ENCODE peak calls at places on chromosomes 3 and 15, in seven cellular contexts. One of them, this sample, is unnamed.

GRCh38 chr3:193830791-193831191 is 237.8 kb downstream of the OPA1 start:
- DNase-seq in HepG2: no peak
- DNase-seq in K562: no peak
- DNase-seq in SK-N-SH: no peak
- DNase-seq in H1: no peak
- DNase-seq in HCT116: no peak
- DNase-seq in GM12878: no peak
- DNase-seq in this sample: no peak

GRCh38 chr15:57505056-57505713 is 86.5 kb upstream of the MYZAP start:
- DNase-seq in HCT116: no peak
- DNase-seq in HepG2: peak; percentile 19
- DNase-seq in GM12878: no peak
- DNase-seq in H1: no peak
- DNase-seq in SK-N-SH: no peak
- DNase-seq in K562: no peak
- DNase-seq in this sample: no peak

GRCh38 chr3:15616053-15616452 is 14.5 kb downstream of the BTD start:
- DNase-seq in K562: no peak
- DNase-seq in SK-N-SH: no peak
- DNase-seq in HCT116: no peak
- DNase-seq in H1: no peak
- DNase-seq in GM12878: no peak
- DNase-seq in HepG2: no peak
- DNase-seq in this sample: no peak

GRCh38 chr3:38689774-38690173 is 40.3 kb upstream of the SCN5A start:
- DNase-seq in HCT116: no peak
- DNase-seq in K562: no peak
- DNase-seq in H1: no peak
- DNase-seq in SK-N-SH: no peak
- DNase-seq in GM12878: no peak
- DNase-seq in HepG2: no peak
- DNase-seq in this sample: no peak

GRCh38 chr3:58659051-58659675 is 7.4 kb downstream of the FAM3D start:
- DNase-seq in H1: peak; percentile 55
- DNase-seq in SK-N-SH: peak; percentile 36
- DNase-seq in HCT116: peak; percentile 24
- DNase-seq in GM12878: no peak
- DNase-seq in K562: peak; percentile 25
- DNase-seq in HepG2: peak; percentile 33
- DNase-seq in this sample: peak; percentile 68

GRCh38 chr15:99143655-99144610 is 39.1 kb downstream of the SYNM start:
- DNase-seq in H1: no peak
- DNase-seq in HepG2: peak; percentile 35
- DNase-seq in SK-N-SH: no peak
- DNase-seq in HCT116: no peak
- DNase-seq in K562: no peak
- DNase-seq in GM12878: no peak
- DNase-seq in this sample: peak; percentile 49

GRCh38 chr3:66483006-66483928 is 17.6 kb downstream of the LRIG1 start:
- DNase-seq in SK-N-SH: peak; percentile 16
- DNase-seq in HepG2: no peak
- DNase-seq in K562: no peak
- DNase-seq in HCT116: no peak
- DNase-seq in H1: no peak
- DNase-seq in GM12878: no peak
- DNase-seq in this sample: no peak

GRCh38 chr3:170002829-170003228 is 35.0 kb upstream of the GPR160 start:
- DNase-seq in HCT116: no peak
- DNase-seq in H1: no peak
- DNase-seq in GM12878: no peak
- DNase-seq in K562: no peak
- DNase-seq in SK-N-SH: no peak
- DNase-seq in HepG2: no peak
- DNase-seq in this sample: no peak

GRCh38 chr15:32844118-32844711 is 126.4 kb downstream of the GREM1 start:
- DNase-seq in HepG2: peak; percentile 30
- DNase-seq in K562: peak; percentile 27
- DNase-seq in SK-N-SH: peak; percentile 50
- DNase-seq in H1: no peak
- DNase-seq in GM12878: no peak
- DNase-seq in HCT116: peak; percentile 40
- DNase-seq in this sample: no peak

GRCh38 chr15:71791975-71792374 is 18.4 kb upstream of the NR2E3 start:
- DNase-seq in HepG2: no peak
- DNase-seq in SK-N-SH: no peak
- DNase-seq in H1: peak; percentile 33
- DNase-seq in K562: no peak
- DNase-seq in HCT116: no peak
- DNase-seq in GM12878: no peak
- DNase-seq in this sample: no peak

GRCh38 chr3:116148881-116149530 is 296.3 kb downstream of the LSAMP start:
- DNase-seq in GM12878: no peak
- DNase-seq in HCT116: no peak
- DNase-seq in H1: no peak
- DNase-seq in HepG2: peak; percentile 1
- DNase-seq in K562: no peak
- DNase-seq in SK-N-SH: no peak
- DNase-seq in this sample: no peak

GRCh38 chr3:18386274-18386673 is 38.9 kb downstream of the SATB1 start:
- DNase-seq in HCT116: no peak
- DNase-seq in H1: no peak
- DNase-seq in K562: no peak
- DNase-seq in GM12878: no peak
- DNase-seq in SK-N-SH: no peak
- DNase-seq in HepG2: no peak
- DNase-seq in this sample: no peak

GRCh38 chr3:18378218-18378617 is 46.9 kb downstream of the SATB1 start:
- DNase-seq in K562: no peak
- DNase-seq in H1: no peak
- DNase-seq in SK-N-SH: no peak
- DNase-seq in HepG2: no peak
- DNase-seq in HCT116: no peak
- DNase-seq in GM12878: no peak
- DNase-seq in this sample: no peak

GRCh38 chr3:18385706-18386105 is 39.4 kb downstream of the SATB1 start:
- DNase-seq in HepG2: no peak
- DNase-seq in H1: no peak
- DNase-seq in K562: no peak
- DNase-seq in GM12878: no peak
- DNase-seq in SK-N-SH: no peak
- DNase-seq in HCT116: no peak
- DNase-seq in this sample: no peak

GRCh38 chr3:18379647-18380046 is 45.5 kb downstream of the SATB1 start:
- DNase-seq in H1: no peak
- DNase-seq in GM12878: no peak
- DNase-seq in HCT116: no peak
- DNase-seq in K562: no peak
- DNase-seq in HepG2: no peak
- DNase-seq in SK-N-SH: no peak
- DNase-seq in this sample: no peak

DNA sequence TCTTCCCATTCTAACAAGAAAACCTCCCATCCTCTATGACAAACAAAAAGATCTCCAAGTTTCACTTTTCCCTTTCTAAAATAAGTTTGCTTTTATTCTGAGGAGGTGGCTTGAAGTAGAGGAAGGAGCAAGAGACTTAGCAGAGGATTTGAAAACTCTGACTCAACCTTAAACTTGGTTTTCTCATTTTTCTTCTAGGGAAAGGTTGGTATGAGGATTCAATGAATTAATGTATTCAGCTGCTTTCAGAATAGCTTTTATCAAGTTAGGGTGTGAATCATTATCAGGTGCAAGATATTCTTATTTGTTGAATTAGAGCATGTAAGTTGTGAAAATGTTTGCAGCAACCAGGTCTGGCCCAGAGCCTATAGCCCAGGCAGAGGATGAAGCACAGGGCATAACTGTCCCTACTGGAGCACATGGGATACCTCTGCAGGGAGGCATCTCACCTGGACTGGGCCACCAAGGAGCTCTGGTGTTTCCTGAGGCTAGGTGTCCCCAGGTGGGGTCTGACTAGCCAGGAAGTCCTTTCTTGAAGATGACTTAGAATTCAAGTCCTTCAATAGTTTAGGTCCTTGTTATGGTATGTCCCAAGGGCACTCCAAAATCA is 42.3 kb downstream of the SATB1 start:
- DNase-seq in K562: no peak
- DNase-seq in H1: no peak
- DNase-seq in HepG2: no peak
- DNase-seq in HCT116: no peak
- DNase-seq in GM12878: no peak
- DNase-seq in SK-N-SH: no peak
- DNase-seq in this sample: no peak
- TF ChIP-seq JUND in K562: no peak
- TF ChIP-seq JUND in H1: no peak
- TF ChIP-seq JUND in HepG2: no peak
- TF ChIP-seq JUND in HCT116: no peak
- TF ChIP-seq JUND in GM12878: no peak
- TF ChIP-seq JUND in SK-N-SH: no peak
- TF ChIP-seq JUND in this sample: no peak

GRCh38 chr3:126570103-126570541 is 11.4 kb upstream of the C3orf22 start:
- DNase-seq in GM12878: no peak
- DNase-seq in K562: no peak
- DNase-seq in HCT116: no peak
- DNase-seq in HepG2: peak; percentile 15
- DNase-seq in SK-N-SH: no peak
- DNase-seq in H1: peak; percentile 50
- DNase-seq in this sample: no peak

GRCh38 chr3:126572343-126572742 is 13.6 kb upstream of the C3orf22 start:
- DNase-seq in GM12878: no peak
- DNase-seq in SK-N-SH: no peak
- DNase-seq in K562: no peak
- DNase-seq in H1: no peak
- DNase-seq in HCT116: no peak
- DNase-seq in HepG2: no peak
- DNase-seq in this sample: no peak

GRCh38 chr3:126577256-126577655 is 18.5 kb upstream of the C3orf22 start:
- DNase-seq in K562: no peak
- DNase-seq in H1: no peak
- DNase-seq in SK-N-SH: no peak
- DNase-seq in HCT116: no peak
- DNase-seq in HepG2: no peak
- DNase-seq in GM12878: no peak
- DNase-seq in this sample: no peak

GRCh38 chr3:126571078-126571477 is 12.3 kb upstream of the C3orf22 start:
- DNase-seq in GM12878: no peak
- DNase-seq in SK-N-SH: no peak
- DNase-seq in HCT116: no peak
- DNase-seq in H1: no peak
- DNase-seq in HepG2: no peak
- DNase-seq in K562: no peak
- DNase-seq in this sample: no peak

DNA sequence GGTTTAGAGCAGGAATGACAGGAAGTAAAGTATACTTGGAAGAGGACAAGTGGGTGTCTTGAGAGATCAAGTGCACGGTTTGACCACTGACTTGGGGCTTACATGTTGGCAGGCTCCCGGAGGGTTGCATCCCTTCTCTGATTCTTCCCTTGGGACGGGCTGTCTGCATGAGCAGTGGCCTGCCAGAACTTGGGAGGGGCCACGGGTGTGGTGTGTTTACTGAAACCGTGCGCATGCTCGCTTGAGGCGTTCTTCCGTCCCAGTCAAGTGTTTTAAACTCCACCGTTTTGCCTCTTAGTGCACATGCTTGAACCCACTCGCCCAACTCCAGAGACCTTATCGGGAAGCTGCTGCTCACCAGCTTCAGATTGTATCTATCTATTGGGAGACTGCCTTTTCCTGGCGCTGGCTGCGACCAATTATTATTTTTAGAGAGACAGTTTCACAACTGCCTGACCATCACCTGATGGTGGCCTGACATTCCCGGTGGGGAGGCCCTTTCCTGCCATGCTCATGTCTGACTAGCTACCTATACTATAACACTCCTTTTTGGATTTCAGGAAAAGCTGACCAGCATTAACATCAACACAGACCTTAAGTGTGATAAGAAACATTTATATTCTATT is 14.9 kb upstream of the C3orf22 start:
- DNase-seq in GM12878: no peak
- DNase-seq in HCT116: no peak
- DNase-seq in HepG2: no peak
- DNase-seq in K562: peak; percentile 20
- DNase-seq in H1: peak; percentile 42
- DNase-seq in SK-N-SH: no peak
- DNase-seq in this sample: peak; percentile 50
- TF ChIP-seq JUND in GM12878: no peak
- TF ChIP-seq JUND in HCT116: no peak
- TF ChIP-seq JUND in HepG2: no peak
- TF ChIP-seq JUND in K562: no peak
- TF ChIP-seq JUND in H1: no peak
- TF ChIP-seq JUND in SK-N-SH: no peak
- TF ChIP-seq JUND in this sample: no peak

DNA sequence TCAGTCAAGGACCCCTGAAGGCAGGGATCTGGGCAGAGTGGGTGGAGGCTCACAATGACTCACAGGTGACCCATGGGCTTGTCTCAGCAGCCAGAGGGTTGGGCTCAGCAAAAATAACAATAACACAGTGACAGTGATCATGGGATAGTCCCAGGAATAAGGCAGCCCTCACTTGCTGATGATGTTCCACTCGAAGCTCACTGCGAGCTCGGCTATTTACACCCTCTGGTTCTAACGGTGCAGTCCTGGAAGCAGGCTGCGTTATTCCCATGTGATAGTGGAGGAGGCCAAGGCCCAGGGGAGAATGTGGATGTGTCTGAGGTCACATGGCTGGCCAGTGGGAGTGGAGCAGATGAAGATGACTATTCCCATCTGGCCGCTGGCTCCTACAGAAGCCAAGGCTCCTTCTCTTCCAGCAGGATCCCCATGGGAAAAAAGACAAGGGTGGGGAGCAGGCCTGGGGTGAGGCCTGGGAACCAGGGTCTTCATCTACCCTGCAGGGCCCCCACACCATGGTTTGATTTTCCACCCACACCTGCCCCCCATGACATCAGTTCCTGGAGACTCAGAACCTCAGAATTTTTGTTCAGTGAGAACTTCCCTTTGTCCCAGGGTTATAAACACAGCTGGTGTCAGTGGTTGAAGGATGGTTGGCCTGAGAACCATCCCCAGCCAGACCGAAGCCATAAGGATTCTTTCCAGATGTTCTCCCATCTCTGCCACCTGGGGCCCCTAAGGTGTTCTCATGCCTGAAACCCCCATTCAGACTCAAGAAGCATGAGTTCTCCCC is 16.4 kb downstream of the CCDC33 start:
- DNase-seq in HepG2: no peak
- DNase-seq in HCT116: no peak
- DNase-seq in H1: no peak
- DNase-seq in SK-N-SH: no peak
- DNase-seq in K562: no peak
- DNase-seq in GM12878: no peak
- DNase-seq in this sample: no peak
- TF ChIP-seq JUND in HepG2: no peak
- TF ChIP-seq JUND in HCT116: no peak
- TF ChIP-seq JUND in H1: no peak
- TF ChIP-seq JUND in SK-N-SH: no peak
- TF ChIP-seq JUND in K562: no peak
- TF ChIP-seq JUND in GM12878: no peak
- TF ChIP-seq JUND in this sample: no peak

GRCh38 chr3:55721716-55722484 is 234.8 kb upstream of the WNT5A start:
- DNase-seq in HCT116: no peak
- DNase-seq in K562: peak; percentile 8
- DNase-seq in SK-N-SH: peak; percentile 45
- DNase-seq in H1: peak; percentile 63
- DNase-seq in GM12878: no peak
- DNase-seq in HepG2: no peak
- DNase-seq in this sample: peak; percentile 28
- TF ChIP-seq JUND in HCT116: no peak
- TF ChIP-seq JUND in K562: no peak
- TF ChIP-seq JUND in SK-N-SH: no peak
- TF ChIP-seq JUND in H1: no peak
- TF ChIP-seq JUND in GM12878: no peak
- TF ChIP-seq JUND in HepG2: no peak
- TF ChIP-seq JUND in this sample: no peak

GRCh38 chr15:79965836-79966630 is 5.0 kb downstream of the BCL2A1 start:
- DNase-seq in SK-N-SH: no peak
- DNase-seq in H1: no peak
- DNase-seq in HepG2: peak; percentile 79
- DNase-seq in GM12878: no peak
- DNase-seq in HCT116: no peak
- DNase-seq in K562: no peak
- DNase-seq in this sample: peak; percentile 82
- TF ChIP-seq JUND in SK-N-SH: no peak
- TF ChIP-seq JUND in H1: no peak
- TF ChIP-seq JUND in HepG2: no peak
- TF ChIP-seq JUND in GM12878: no peak
- TF ChIP-seq JUND in HCT116: no peak
- TF ChIP-seq JUND in K562: no peak
- TF ChIP-seq JUND in this sample: no peak